ENCODE peak calls at places on chromosomes 2 and 18, in ten cellular contexts. One of them, this sample, is unnamed.
A peak's percentile ranks its signal among the peaks of the same experiment; 100 is the strongest.

GRCh38 chr18:54191352-54191751 is 33.1 kb downstream of the MBD2 start:
- DNase-seq in spleen: no peak
- DNase-seq in A673: no peak
- DNase-seq in RWPE1: peak; percentile 4
- DNase-seq in sigmoid colon: no peak
- DNase-seq in heart right ventricle: no peak
- DNase-seq in CD4-positive, alpha-beta T cell: no peak
- DNase-seq in OCI-LY7: no peak
- DNase-seq in colonic mucosa: no peak
- DNase-seq in fibroblast of lung: no peak
- DNase-seq in this sample: no peak

GRCh38 chr2:80014637-80015036 is 289.9 kb downstream of the LRRTM1 start:
- DNase-seq in spleen: no peak
- DNase-seq in A673: no peak
- DNase-seq in RWPE1: no peak
- DNase-seq in sigmoid colon: no peak
- DNase-seq in heart right ventricle: no peak
- DNase-seq in CD4-positive, alpha-beta T cell: no peak
- DNase-seq in OCI-LY7: no peak
- DNase-seq in colonic mucosa: no peak
- DNase-seq in fibroblast of lung: no peak
- DNase-seq in this sample: no peak

GRCh38 chr2:1586251-1586945 is 157.9 kb downstream of the PXDN start:
- DNase-seq in spleen: peak; percentile 66
- DNase-seq in A673: no peak
- DNase-seq in RWPE1: no peak
- DNase-seq in sigmoid colon: no peak
- DNase-seq in heart right ventricle: no peak
- DNase-seq in CD4-positive, alpha-beta T cell: no peak
- DNase-seq in OCI-LY7: no peak
- DNase-seq in colonic mucosa: no peak
- DNase-seq in fibroblast of lung: no peak
- DNase-seq in this sample: no peak

GRCh38 chr2:11904029-11904428 is 157.6 kb downstream of the LPIN1 start:
- DNase-seq in spleen: peak; percentile 83
- DNase-seq in A673: no peak
- DNase-seq in RWPE1: no peak
- DNase-seq in sigmoid colon: no peak
- DNase-seq in heart right ventricle: no peak
- DNase-seq in CD4-positive, alpha-beta T cell: no peak
- DNase-seq in OCI-LY7: peak; percentile 61
- DNase-seq in colonic mucosa: no peak
- DNase-seq in fibroblast of lung: no peak
- DNase-seq in this sample: no peak

GRCh38 chr18:42850174-42850766 is 265.2 kb downstream of the RIT2 start:
- DNase-seq in spleen: no peak
- DNase-seq in A673: no peak
- DNase-seq in RWPE1: no peak
- DNase-seq in sigmoid colon: no peak
- DNase-seq in heart right ventricle: no peak
- DNase-seq in CD4-positive, alpha-beta T cell: no peak
- DNase-seq in OCI-LY7: no peak
- DNase-seq in colonic mucosa: no peak
- DNase-seq in fibroblast of lung: no peak
- DNase-seq in this sample: no peak

GRCh38 chr2:241616168-241617125 is 20.5 kb downstream of the THAP4 start:
- DNase-seq in spleen: no peak
- DNase-seq in A673: no peak
- DNase-seq in RWPE1: no peak
- DNase-seq in sigmoid colon: no peak
- DNase-seq in heart right ventricle: no peak
- DNase-seq in CD4-positive, alpha-beta T cell: no peak
- DNase-seq in OCI-LY7: no peak
- DNase-seq in colonic mucosa: peak; percentile 40
- DNase-seq in fibroblast of lung: no peak
- DNase-seq in this sample: no peak

GRCh38 chr2:26432856-26433255 is 31.1 kb downstream of the DRC1 start:
- DNase-seq in spleen: no peak
- DNase-seq in A673: no peak
- DNase-seq in RWPE1: no peak
- DNase-seq in sigmoid colon: no peak
- DNase-seq in heart right ventricle: no peak
- DNase-seq in CD4-positive, alpha-beta T cell: no peak
- DNase-seq in OCI-LY7: no peak
- DNase-seq in colonic mucosa: no peak
- DNase-seq in fibroblast of lung: no peak
- DNase-seq in this sample: no peak

GRCh38 chr2:217189747-217190146 is 329.9 kb upstream of the TNP1 start:
- DNase-seq in spleen: no peak
- DNase-seq in A673: no peak
- DNase-seq in RWPE1: no peak
- DNase-seq in sigmoid colon: no peak
- DNase-seq in heart right ventricle: no peak
- DNase-seq in CD4-positive, alpha-beta T cell: no peak
- DNase-seq in OCI-LY7: no peak
- DNase-seq in colonic mucosa: no peak
- DNase-seq in fibroblast of lung: no peak
- DNase-seq in this sample: no peak

GRCh38 chr2:63544017-63544627 is 44.2 kb downstream of the WDPCP start:
- DNase-seq in spleen: no peak
- DNase-seq in A673: peak; percentile 35
- DNase-seq in RWPE1: peak; percentile 34
- DNase-seq in sigmoid colon: no peak
- DNase-seq in heart right ventricle: no peak
- DNase-seq in CD4-positive, alpha-beta T cell: no peak
- DNase-seq in OCI-LY7: peak; percentile 30
- DNase-seq in colonic mucosa: no peak
- DNase-seq in fibroblast of lung: peak; percentile 30
- DNase-seq in this sample: no peak

GRCh38 chr2:159147687-159148086 is 138.8 kb downstream of the WDSUB1 start:
- DNase-seq in spleen: no peak
- DNase-seq in A673: no peak
- DNase-seq in RWPE1: no peak
- DNase-seq in sigmoid colon: no peak
- DNase-seq in heart right ventricle: no peak
- DNase-seq in CD4-positive, alpha-beta T cell: no peak
- DNase-seq in OCI-LY7: no peak
- DNase-seq in colonic mucosa: no peak
- DNase-seq in fibroblast of lung: no peak
- DNase-seq in this sample: no peak

GRCh38 chr2:148720501-148720998 is 76.0 kb downstream of the EPC2 start:
- DNase-seq in spleen: peak; percentile 62
- DNase-seq in A673: peak; percentile 70
- DNase-seq in RWPE1: no peak
- DNase-seq in sigmoid colon: peak; percentile 62
- DNase-seq in heart right ventricle: peak; percentile 18
- DNase-seq in CD4-positive, alpha-beta T cell: no peak
- DNase-seq in OCI-LY7: no peak
- DNase-seq in colonic mucosa: no peak
- DNase-seq in fibroblast of lung: peak; percentile 76
- DNase-seq in this sample: no peak

GRCh38 chr2:88053301-88053700 is 2.3 kb downstream of the KRCC1 start:
- DNase-seq in spleen: no peak
- DNase-seq in A673: peak; percentile 45
- DNase-seq in RWPE1: no peak
- DNase-seq in sigmoid colon: no peak
- DNase-seq in heart right ventricle: no peak
- DNase-seq in CD4-positive, alpha-beta T cell: no peak
- DNase-seq in OCI-LY7: no peak
- DNase-seq in colonic mucosa: no peak
- DNase-seq in fibroblast of lung: peak; percentile 78
- DNase-seq in this sample: no peak

GRCh38 chr2:25421289-25421688 is 79.6 kb upstream of the DNMT3A start:
- DNase-seq in spleen: no peak
- DNase-seq in A673: no peak
- DNase-seq in RWPE1: no peak
- DNase-seq in sigmoid colon: no peak
- DNase-seq in heart right ventricle: no peak
- DNase-seq in CD4-positive, alpha-beta T cell: no peak
- DNase-seq in OCI-LY7: peak; percentile 45
- DNase-seq in colonic mucosa: no peak
- DNase-seq in fibroblast of lung: no peak
- DNase-seq in this sample: no peak

GRCh38 chr2:84919885-84920580 is 14.6 kb downstream of the TMSB10 start:
- DNase-seq in spleen: no peak
- DNase-seq in A673: peak; percentile 94
- DNase-seq in RWPE1: peak; percentile 80
- DNase-seq in sigmoid colon: peak; percentile 77
- DNase-seq in heart right ventricle: peak; percentile 62
- DNase-seq in CD4-positive, alpha-beta T cell: no peak
- DNase-seq in OCI-LY7: peak; percentile 38
- DNase-seq in colonic mucosa: no peak
- DNase-seq in fibroblast of lung: peak; percentile 98
- DNase-seq in this sample: peak; percentile 97

GRCh38 chr2:177830881-177831386 is 241.6 kb downstream of the PDE11A start:
- DNase-seq in spleen: no peak
- DNase-seq in A673: no peak
- DNase-seq in RWPE1: no peak
- DNase-seq in sigmoid colon: no peak
- DNase-seq in heart right ventricle: no peak
- DNase-seq in CD4-positive, alpha-beta T cell: no peak
- DNase-seq in OCI-LY7: no peak
- DNase-seq in colonic mucosa: no peak
- DNase-seq in fibroblast of lung: no peak
- DNase-seq in this sample: no peak

DNA sequence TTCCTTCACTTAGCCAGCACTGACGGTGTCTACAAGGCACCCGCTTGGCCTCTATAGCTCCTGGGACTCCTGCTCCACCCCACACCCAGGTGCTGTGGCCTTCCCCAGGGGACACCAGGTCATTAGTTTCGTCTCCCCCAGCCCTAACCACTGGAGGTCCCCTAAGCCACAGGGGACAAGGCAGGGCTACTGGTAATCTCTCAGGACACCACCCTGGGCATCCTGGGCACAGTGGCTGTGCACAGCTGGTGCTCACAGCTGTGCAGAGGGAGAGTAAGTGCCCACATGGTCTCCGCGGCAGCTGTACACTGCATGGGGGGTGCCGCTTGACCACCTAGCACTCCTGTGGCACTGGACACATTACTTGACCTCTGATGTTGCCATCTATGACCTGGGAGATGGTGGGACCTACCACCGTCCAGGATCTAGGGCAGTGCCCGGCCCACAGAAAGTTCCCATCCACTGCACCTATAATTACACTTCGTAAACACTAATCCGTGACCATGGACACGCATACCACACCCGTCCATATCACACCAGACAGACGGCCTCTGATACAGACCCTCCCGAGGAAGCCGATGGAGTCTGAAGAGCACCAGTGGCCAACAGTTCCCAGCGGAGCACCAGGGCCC is 133.9 kb downstream of the HDAC4 start:
- DNase-seq in spleen: peak; percentile 83
- DNase-seq in A673: no peak
- DNase-seq in RWPE1: no peak
- DNase-seq in sigmoid colon: peak; percentile 64
- DNase-seq in heart right ventricle: no peak
- DNase-seq in CD4-positive, alpha-beta T cell: no peak
- DNase-seq in OCI-LY7: peak; percentile 12
- DNase-seq in colonic mucosa: no peak
- DNase-seq in fibroblast of lung: no peak
- DNase-seq in this sample: no peak
- H3K27ac ChIP-seq in spleen: peak overlapping the region; percentile 90
- H3K27ac ChIP-seq in A673: peak overlapping the region; percentile 93
- H3K27ac ChIP-seq in RWPE1: peak overlapping the region; percentile 63
- H3K27ac ChIP-seq in sigmoid colon: peak overlapping the region; percentile 84
- H3K27ac ChIP-seq in heart right ventricle: peak overlapping the region; percentile 96
- H3K27ac ChIP-seq in CD4-positive, alpha-beta T cell: peak overlapping the region; percentile 83
- H3K27ac ChIP-seq in OCI-LY7: no peak overlapping the region
- H3K27ac ChIP-seq in colonic mucosa: peak overlapping the region; percentile 92
- H3K27ac ChIP-seq in fibroblast of lung: peak overlapping the region; percentile 83
- H3K27ac ChIP-seq in this sample: peak overlapping the region; percentile 43

GRCh38 chr2:156464106-156464505 is 27.9 kb downstream of the GPD2 start:
- DNase-seq in spleen: no peak
- DNase-seq in A673: no peak
- DNase-seq in RWPE1: no peak
- DNase-seq in sigmoid colon: no peak
- DNase-seq in heart right ventricle: no peak
- DNase-seq in CD4-positive, alpha-beta T cell: no peak
- DNase-seq in OCI-LY7: no peak
- DNase-seq in colonic mucosa: no peak
- DNase-seq in fibroblast of lung: no peak
- DNase-seq in this sample: no peak
- TF ChIP-seq CTCF in spleen: no peak
- TF ChIP-seq CTCF in A673: no peak
- TF ChIP-seq CTCF in RWPE1: no peak
- TF ChIP-seq CTCF in sigmoid colon: no peak
- TF ChIP-seq CTCF in heart right ventricle: no peak
- TF ChIP-seq CTCF in CD4-positive, alpha-beta T cell: no peak
- TF ChIP-seq CTCF in OCI-LY7: no peak
- TF ChIP-seq CTCF in colonic mucosa: no peak
- TF ChIP-seq CTCF in fibroblast of lung: no peak
- TF ChIP-seq CTCF in this sample: no peak

DNA sequence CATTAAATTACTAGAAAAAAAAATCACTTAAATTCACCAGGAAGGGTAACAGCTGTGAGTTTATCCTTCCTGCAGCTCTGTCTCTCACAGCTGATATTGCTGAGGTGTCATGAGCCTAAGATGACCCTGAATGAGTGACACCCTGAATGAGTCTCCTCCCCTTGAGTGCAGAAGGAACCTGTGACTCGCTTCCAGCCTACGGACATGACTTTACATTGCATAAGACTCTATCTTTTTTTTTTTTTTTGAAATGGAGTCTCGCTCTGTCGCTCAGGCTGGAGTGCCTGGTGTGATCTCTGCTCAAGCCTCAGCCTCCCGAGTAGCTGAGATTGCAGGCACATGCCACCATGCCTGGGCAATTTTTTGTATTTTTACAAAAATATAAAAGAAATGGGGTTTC is 14.1 kb downstream of the MRO start:
- DNase-seq in spleen: no peak
- DNase-seq in A673: no peak
- DNase-seq in RWPE1: no peak
- DNase-seq in sigmoid colon: no peak
- DNase-seq in heart right ventricle: no peak
- DNase-seq in CD4-positive, alpha-beta T cell: no peak
- DNase-seq in OCI-LY7: no peak
- DNase-seq in colonic mucosa: no peak
- DNase-seq in fibroblast of lung: no peak
- DNase-seq in this sample: no peak
- H3K27ac ChIP-seq in spleen: no peak overlapping the region
- H3K27ac ChIP-seq in A673: no peak overlapping the region
- H3K27ac ChIP-seq in RWPE1: no peak overlapping the region
- H3K27ac ChIP-seq in sigmoid colon: no peak overlapping the region
- H3K27ac ChIP-seq in heart right ventricle: no peak overlapping the region
- H3K27ac ChIP-seq in CD4-positive, alpha-beta T cell: no peak overlapping the region
- H3K27ac ChIP-seq in OCI-LY7: no peak overlapping the region
- H3K27ac ChIP-seq in colonic mucosa: no peak overlapping the region
- H3K27ac ChIP-seq in fibroblast of lung: no peak overlapping the region
- H3K27ac ChIP-seq in this sample: no peak overlapping the region

DNA sequence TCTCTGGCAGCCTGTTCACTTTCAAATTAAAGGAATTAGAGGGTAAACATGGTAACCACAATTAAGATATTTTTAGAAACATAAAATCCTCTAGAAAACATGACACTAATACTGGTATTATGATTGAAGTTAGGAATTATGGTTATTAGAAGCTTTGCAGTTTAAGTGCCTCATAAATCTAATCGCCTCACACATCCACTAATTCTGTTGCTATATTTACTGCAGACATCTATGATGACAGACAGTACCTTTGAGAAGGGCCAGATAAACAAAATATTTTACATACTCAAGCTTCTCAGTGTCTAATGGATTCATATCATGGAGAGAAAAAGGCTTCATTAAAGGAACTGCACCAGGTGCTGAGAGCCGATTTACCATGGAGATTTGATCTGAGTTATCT is 215.4 kb downstream of the LNPK start:
- DNase-seq in spleen: no peak
- DNase-seq in A673: no peak
- DNase-seq in RWPE1: no peak
- DNase-seq in sigmoid colon: no peak
- DNase-seq in heart right ventricle: no peak
- DNase-seq in CD4-positive, alpha-beta T cell: no peak
- DNase-seq in OCI-LY7: no peak
- DNase-seq in colonic mucosa: no peak
- DNase-seq in fibroblast of lung: no peak
- DNase-seq in this sample: no peak
- TF ChIP-seq CTCF in spleen: no peak
- TF ChIP-seq CTCF in A673: no peak
- TF ChIP-seq CTCF in RWPE1: no peak
- TF ChIP-seq CTCF in sigmoid colon: no peak
- TF ChIP-seq CTCF in heart right ventricle: no peak
- TF ChIP-seq CTCF in CD4-positive, alpha-beta T cell: no peak
- TF ChIP-seq CTCF in OCI-LY7: no peak
- TF ChIP-seq CTCF in colonic mucosa: no peak
- TF ChIP-seq CTCF in fibroblast of lung: no peak
- TF ChIP-seq CTCF in this sample: no peak

This sample was measured in brain microvascular endothelial cell.